ENCODE peak calls at places on chromosomes 12 and 14, in ten cellular contexts. I is IMR-90, J is body of pancreas, K is breast epithelium, S is stomach, E is testis, M is endothelial cell of umbilical vein, G is thyroid gland, A is heart left ventricle, B is HCT116. X is an unnamed sample.

GRCh38 chr12:62933871-62934798 is 815 bp downstream of the PPM1H start:
- DNase-seq in I (peak; percentile 4), J (peak; percentile 35), K (no peak), S (peak; percentile 52), E (peak; percentile 48), M (peak; percentile 44), G (peak; percentile 38), A (peak; percentile 59), B (no peak), X (no peak)

GRCh38 chr14:92122351-92122677 is 545 bp downstream of the CPSF2 start:
- DNase-seq in I (peak; percentile 20), J (no peak), K (no peak), S (no peak), E (no peak), M (peak; percentile 65), G (no peak), A (peak; percentile 29), B (no peak), X (no peak)

GRCh38 chr12:121085113-121085841 is 46.2 kb upstream of the OASL start:
- DNase-seq in I (no peak), J (no peak), K (no peak), S (no peak), E (no peak), M (no peak), G (no peak), A (no peak), B (no peak), X (no peak)

GRCh38 chr12:98440165-98440581 is 75.2 kb upstream of the TMPO start:
- DNase-seq in I (peak; percentile 95), J (peak; percentile 82), K (peak; percentile 35), S (peak; percentile 35), E (peak; percentile 86), M (peak; percentile 95), G (peak; percentile 19), A (peak; percentile 85), B (no peak), X (peak; percentile 37)

GRCh38 chr14:82075566-82075965 is 541.9 kb upstream of the SEL1L start:
- DNase-seq in I (no peak), J (peak; percentile 48), K (no peak), S (peak; percentile 27), E (peak; percentile 64), M (no peak), G (peak; percentile 34), A (peak; percentile 24), B (no peak), X (peak; percentile 20)

GRCh38 chr12:22266101-22266500 is 68.4 kb downstream of the ST8SIA1 start:
- DNase-seq in I (peak; percentile 17), J (no peak), K (no peak), S (no peak), E (no peak), M (no peak), G (no peak), A (no peak), B (no peak), X (no peak)

GRCh38 chr14:100654814-100655795 is 67.9 kb upstream of the BEGAIN start:
- DNase-seq in I (no peak), J (peak; percentile 69), K (no peak), S (peak; percentile 57), E (peak; percentile 46), M (no peak), G (peak; percentile 37), A (no peak), B (no peak), X (no peak)

GRCh38 chr12:53538209-53538689 is 31.0 kb upstream of the NPFF start:
- DNase-seq in I (peak; percentile 68), J (peak; percentile 28), K (peak; percentile 31), S (no peak), E (peak; percentile 83), M (peak; percentile 50), G (no peak), A (no peak), B (no peak), X (no peak)

GRCh38 chr12:88416786-88417185 is 163.5 kb downstream of the KITLG start:
- DNase-seq in I (no peak), J (no peak), K (no peak), S (no peak), E (no peak), M (no peak), G (no peak), A (no peak), B (no peak), X (no peak)

DNA sequence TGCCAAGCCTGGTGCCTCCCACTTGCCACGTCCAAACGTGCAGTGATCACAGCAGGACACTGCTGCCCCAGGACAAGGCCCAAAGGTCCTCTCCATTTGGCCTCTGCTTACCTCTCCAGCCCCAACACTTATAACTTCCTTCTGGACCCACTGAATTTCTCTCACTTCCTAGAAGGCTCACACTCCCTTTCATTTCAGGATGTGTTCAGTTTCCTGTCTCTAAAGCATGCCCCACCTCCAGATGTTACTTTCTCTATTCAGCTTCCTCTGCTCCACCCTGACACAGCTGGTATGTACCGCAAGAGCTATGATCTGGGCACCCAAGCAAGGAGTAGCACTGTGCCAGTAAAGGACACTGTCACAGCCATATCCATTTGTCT is 33.0 kb downstream of the CDKL1 start:
- DNase-seq in I (peak; percentile 18), J (no peak), K (no peak), S (no peak), E (no peak), M (peak; percentile 51), G (no peak), A (no peak), B (no peak), X (peak; percentile 19)
- H3K4me3 ChIP-seq in I (peak overlapping the region; percentile 5), J (no peak overlapping the region), K (peak overlapping the region; percentile 18), S (peak overlapping the region; percentile 31), E (no peak overlapping the region), M (no peak overlapping the region), G (no peak overlapping the region), A (peak overlapping the region; percentile 46), B (no peak overlapping the region), X (peak overlapping the region; percentile 37)

DNA sequence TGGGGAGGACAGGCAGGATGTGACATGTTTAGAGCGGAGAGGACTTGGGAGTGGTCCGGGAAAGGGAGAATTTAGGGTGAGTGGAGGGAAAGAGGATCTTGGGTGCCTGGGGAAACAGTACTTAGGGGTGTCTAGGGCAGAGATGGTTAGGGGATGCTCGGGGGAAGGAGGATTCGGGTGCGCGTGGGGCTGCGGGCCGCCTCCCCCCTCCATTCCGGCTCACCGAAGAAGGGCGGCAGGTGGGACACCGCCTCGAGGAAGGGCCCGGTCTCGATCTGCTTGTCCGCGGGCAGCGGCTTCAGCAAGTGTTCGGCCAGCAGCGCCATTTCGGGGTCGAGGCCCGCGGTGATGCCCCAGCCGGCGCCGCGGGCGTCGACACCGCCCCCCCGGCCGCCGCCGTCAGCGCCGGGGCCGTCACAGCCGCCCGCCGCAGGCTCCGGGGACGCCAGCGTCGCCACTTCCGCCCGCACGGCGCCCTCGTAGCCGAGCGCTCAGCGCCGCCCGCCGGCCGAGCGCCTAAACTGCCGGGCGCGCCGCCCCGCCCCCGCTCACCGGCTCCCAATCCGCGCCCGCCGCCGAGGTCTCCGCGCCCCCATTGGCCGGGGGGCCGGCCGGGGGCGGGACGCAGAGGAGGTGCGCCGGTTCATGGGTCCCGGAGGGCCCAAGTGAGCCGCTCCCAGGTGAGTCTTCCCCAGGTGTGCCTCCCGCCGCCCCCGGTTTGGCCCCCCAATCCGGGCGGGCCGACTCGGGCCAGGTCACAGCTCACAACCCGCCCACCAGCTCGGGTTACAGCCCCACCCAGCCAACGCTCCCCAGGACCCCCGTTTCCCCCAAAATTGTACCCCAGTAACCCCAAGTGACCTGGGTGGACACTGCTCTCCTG is at the start of gene GLTP:
- DNase-seq in I (peak; percentile 63), J (peak; percentile 89), K (peak; percentile 79), S (peak; percentile 91), E (peak; percentile 82), M (peak; percentile 80), G (peak; percentile 86), A (peak; percentile 91), B (peak; percentile 45), X (peak; percentile 67)
- TF ChIP-seq POLR2A in I (no peak), J (peak; percentile 51), K (no peak), S (no peak), E (no peak), M (peak; percentile 77), G (no peak), A (no peak), B (no peak), X (peak; percentile 57)

GRCh38 chr12:81136519-81136918 is 58.6 kb downstream of the ACSS3 start:
- DNase-seq in I (no peak), J (no peak), K (no peak), S (no peak), E (no peak), M (no peak), G (no peak), A (no peak), B (no peak), X (no peak)

GRCh38 chr12:81146228-81147225 is 68.6 kb downstream of the ACSS3 start:
- DNase-seq in I (no peak), J (no peak), K (no peak), S (no peak), E (no peak), M (no peak), G (no peak), A (no peak), B (no peak), X (no peak)

GRCh38 chr12:81143057-81143456 is 65.2 kb downstream of the ACSS3 start:
- DNase-seq in I (no peak), J (peak; percentile 62), K (no peak), S (peak; percentile 49), E (no peak), M (no peak), G (no peak), A (no peak), B (no peak), X (no peak)

DNA sequence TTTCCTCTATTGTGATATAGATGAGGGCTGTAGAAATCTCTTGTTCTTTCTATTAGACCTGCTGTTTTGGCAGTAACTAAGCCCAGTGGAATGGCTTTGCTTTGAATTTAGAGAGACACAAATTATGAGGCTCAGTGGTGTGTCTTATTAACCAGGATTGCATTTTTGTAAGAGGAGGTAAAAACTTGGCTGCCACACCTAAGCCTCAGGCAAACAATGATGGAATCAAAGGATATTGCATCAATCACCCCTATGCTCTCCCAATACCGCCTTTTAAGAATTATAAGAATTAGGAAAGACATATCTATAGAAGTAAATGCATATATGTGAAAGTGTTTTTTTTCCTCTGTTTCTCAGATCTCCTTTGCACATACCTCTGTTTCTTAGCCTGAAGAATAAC is 63.3 kb downstream of the ACSS3 start:
- DNase-seq in I (no peak), J (no peak), K (no peak), S (no peak), E (no peak), M (no peak), G (no peak), A (no peak), B (no peak), X (no peak)
- TF ChIP-seq CTCF in I (no peak), J (no peak), K (no peak), S (no peak), E (no peak), M (no peak), G (no peak), A (no peak), B (no peak), X (no peak)

DNA sequence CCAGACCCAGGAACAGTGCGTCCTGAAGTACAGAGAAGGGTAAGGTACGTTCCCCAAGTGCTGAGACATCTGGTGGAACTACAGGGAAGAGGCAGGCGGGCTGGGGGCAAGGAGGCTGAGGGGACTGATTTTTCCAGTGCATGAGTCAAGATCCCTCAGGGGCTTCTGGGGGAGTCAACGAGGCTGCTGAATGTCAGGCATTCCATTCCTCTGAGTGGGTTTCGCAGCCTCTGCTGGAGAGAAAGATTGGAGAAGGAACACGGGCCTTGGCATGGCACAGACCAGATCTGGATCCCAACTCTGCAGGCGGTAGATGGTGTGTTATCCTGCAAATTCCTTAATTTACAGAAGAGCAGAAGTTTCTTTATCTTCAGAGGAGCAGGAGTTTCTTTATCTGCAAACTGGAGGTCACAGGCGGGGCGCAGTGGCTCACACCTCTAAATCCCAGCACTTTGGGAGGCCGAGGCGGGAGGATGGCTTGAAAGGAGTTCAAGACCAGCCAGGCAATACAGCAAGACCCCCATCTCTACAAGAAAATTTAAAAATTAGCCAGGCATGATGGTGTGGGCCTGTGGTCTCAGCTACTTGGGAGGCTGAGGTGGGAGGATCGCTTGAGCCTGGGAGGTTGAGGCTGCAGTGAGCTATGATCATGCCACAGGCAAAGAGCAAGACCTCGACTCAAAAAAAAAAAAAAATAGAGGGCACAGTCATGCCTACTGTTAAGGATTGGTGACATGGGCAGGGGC is 132.6 kb upstream of the MAP1LC3B2 start:
- DNase-seq in I (peak; percentile 98), J (peak; percentile 15), K (peak; percentile 84), S (no peak), E (peak; percentile 50), M (peak; percentile 30), G (peak; percentile 18), A (peak; percentile 57), B (peak; percentile 87), X (peak; percentile 71)
- H3K4me3 ChIP-seq in I (no peak overlapping the region), J (no peak overlapping the region), K (no peak overlapping the region), S (no peak overlapping the region), E (no peak overlapping the region), M (no peak overlapping the region), G (no peak overlapping the region), A (no peak overlapping the region), B (peak overlapping the region; percentile 33), X (no peak overlapping the region)

X was measured in tibial nerve.